ENCODE peak calls at places on chromosomes 1 and 21, in five cellular contexts. G is dorsolateral prefrontal cortex; H is CD8-positive, alpha-beta memory T cell; K is upper lobe of left lung; C is mammary epithelial cell. M is an unnamed sample.

GRCh38 chr1:45543599-45544417 is 6.8 kb upstream of the AKR1A1 start:
- DNase-seq in K (no peak), H (peak), C (no peak), G (peak), M (no peak)

GRCh38 chr1:185419718-185420117 is 102.7 kb upstream of the IVNS1ABP start:
- DNase-seq in K (no peak), H (no peak), G (no peak), C (no peak), M (no peak)

GRCh38 chr1:200373811-200374231 is 36.0 kb downstream of the ZNF281 start:
- DNase-seq in G (no peak), C (no peak), H (no peak), K (no peak), M (no peak)

GRCh38 chr1:23344987-23345472 is 946 bp upstream of the HNRNPR start:
- DNase-seq in K (no peak), C (no peak), G (no peak), H (no peak), M (no peak)

GRCh38 chr1:243264718-243265117 is 8.9 kb downstream of the SDCCAG8 start:
- DNase-seq in C (peak), H (no peak), G (no peak), K (no peak), M (no peak)

GRCh38 chr21:33109574-33110339 is 39.8 kb downstream of the OLIG1 start:
- DNase-seq in K (peak), G (no peak), H (no peak), C (peak), M (no peak)

GRCh38 chr1:246261641-246262040 is 245.4 kb downstream of the SMYD3 start:
- DNase-seq in G (no peak), H (no peak), C (no peak), K (no peak), M (no peak)

GRCh38 chr1:87279966-87280535 is 48.6 kb upstream of the LMO4 start:
- DNase-seq in H (no peak), K (no peak), C (no peak), G (no peak), M (no peak)

GRCh38 chr21:39182016-39182415 is 1.2 kb downstream of the PSMG1 start:
- DNase-seq in C (no peak), K (no peak), H (no peak), G (no peak), M (no peak)

GRCh38 chr1:44012411-44012810 is 18.9 kb downstream of the SLC6A9 start:
- DNase-seq in H (no peak), C (no peak), K (no peak), G (no peak), M (no peak)

GRCh38 chr1:203325418-203326091 is 20.2 kb downstream of the BTG2 start:
- DNase-seq in H (no peak), K (no peak), C (no peak), G (peak), M (no peak)

GRCh38 chr1:44359234-44359937 is 4.3 kb upstream of the ERI3 start:
- DNase-seq in K (no peak), G (no peak), C (peak), H (no peak), M (no peak)

GRCh38 chr1:33723251-33723650 is 140.6 kb upstream of the HMGB4 start:
- DNase-seq in H (no peak), K (no peak), G (no peak), C (no peak), M (no peak)

GRCh38 chr1:38043036-38043747 is 3.4 kb downstream of the POU3F1 start:
- DNase-seq in G (no peak), K (no peak), H (no peak), C (no peak), M (no peak)

GRCh38 chr1:103561612-103562395 is 9.6 kb upstream of the AMY2B start:
- DNase-seq in H (no peak), G (no peak), C (no peak), K (no peak), M (no peak)

GRCh38 chr1:223074901-223075300 is 68.1 kb downstream of the TLR5 start:
- DNase-seq in H (no peak), C (no peak), G (no peak), K (no peak), M (no peak)

GRCh38 chr1:3112526-3112925 is 43.5 kb downstream of the PRDM16 start:
- DNase-seq in C (no peak), G (no peak), K (peak), H (no peak), M (no peak)

GRCh38 chr21:29193907-29194306 is 63.5 kb downstream of the MAP3K7CL start:
- DNase-seq in G (no peak), C (no peak), K (no peak), H (no peak), M (no peak)

DNA sequence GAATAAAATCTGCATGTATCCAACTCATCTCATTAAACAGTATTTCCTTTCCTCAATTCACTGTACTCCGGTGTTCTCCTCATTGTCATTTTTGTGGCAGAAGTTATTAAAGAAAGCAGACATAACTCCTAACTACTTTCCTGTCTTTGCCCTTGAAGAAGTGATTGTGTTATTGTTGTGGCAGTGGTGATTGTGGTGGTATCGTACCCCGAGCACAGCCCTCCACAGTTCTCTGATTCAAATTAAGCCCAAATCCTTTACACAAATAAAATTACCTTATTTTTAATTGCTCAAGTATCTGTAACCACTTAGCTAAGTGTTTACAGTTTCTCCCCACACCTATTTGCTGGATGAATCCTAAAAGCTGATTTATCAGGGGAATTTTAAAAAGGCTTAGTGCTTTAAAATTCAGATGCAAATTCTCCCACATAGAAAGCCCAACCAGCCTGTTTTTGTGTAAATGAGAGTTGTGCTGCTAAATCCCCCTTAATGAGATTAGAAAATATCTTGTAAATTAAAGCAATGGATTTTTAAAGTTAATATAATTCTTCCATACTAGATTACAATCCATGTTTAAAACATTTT is 259.2 kb downstream of the NEGR1 start:
- DNase-seq in H (no peak), K (no peak), C (no peak), G (no peak), M (no peak)
- H3K27ac ChIP-seq in H (no peak), K (no peak), C (no peak), G (no peak), M (no peak)

GRCh38 chr1:205182930-205183329 is 28.6 kb downstream of the DSTYK start:
- DNase-seq in G (no peak), H (no peak), K (no peak), C (no peak), M (no peak)
- H3K27ac ChIP-seq in G (peak), H (no peak), K (no peak), C (no peak), M (no peak)

GRCh38 chr1:229661022-229661877 is 35.2 kb downstream of the URB2 start:
- DNase-seq in G (peak), C (peak), K (peak), H (peak), M (no peak)
- H3K27ac ChIP-seq in G (peak), C (no peak), K (no peak), H (no peak), M (no peak)

DNA sequence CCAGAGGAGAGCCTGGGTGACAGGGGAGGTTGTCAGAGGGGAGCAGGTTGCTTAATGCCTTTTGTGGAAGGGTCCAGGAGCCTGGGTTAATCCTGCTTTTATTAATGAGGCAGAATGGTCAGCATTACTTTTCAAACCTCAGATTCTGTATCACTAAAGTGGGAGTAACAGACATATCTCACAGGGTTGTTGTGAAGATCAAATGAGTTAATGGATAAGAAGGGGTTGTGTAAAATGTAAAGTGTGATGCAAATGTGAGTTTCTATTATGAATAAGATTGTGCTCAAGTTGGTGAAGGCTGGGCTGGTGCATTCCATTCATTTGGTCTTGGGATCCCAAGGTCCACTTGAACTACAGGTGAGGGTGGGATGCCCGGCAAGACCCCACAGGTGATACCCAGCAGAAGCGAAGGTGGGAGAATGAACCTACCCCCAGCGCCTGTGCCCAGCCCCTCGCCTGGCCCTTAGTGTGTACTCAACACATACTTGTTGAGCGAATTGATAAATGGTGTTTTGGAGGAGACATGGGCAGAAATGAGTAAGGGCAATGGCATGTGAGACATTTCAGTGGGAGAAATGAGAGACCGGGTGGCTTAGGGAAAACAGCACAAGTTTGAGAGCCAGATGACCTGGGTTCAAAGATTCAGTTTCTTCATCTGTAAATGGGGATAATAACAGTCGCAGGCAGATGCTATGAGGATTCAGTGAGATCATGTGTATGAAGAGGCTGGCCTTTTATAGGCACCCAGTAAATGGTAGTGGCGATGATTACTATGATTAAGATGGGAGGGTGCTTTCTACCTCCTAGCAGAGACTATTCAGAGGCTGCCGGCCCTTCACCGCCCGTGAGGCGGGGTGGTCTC is 6.2 kb downstream of the SLC26A9 start:
- DNase-seq in K (peak), C (peak), H (no peak), G (no peak), M (no peak)
- H3K27ac ChIP-seq in K (peak), C (no peak), H (no peak), G (no peak), M (no peak)

GRCh38 chr1:40257313-40257687 is 736 bp upstream of the ZMPSTE24 start:
- DNase-seq in C (no peak), K (no peak), G (no peak), H (no peak), M (no peak)

GRCh38 chr1:40258445-40258769 is 371 bp downstream of the ZMPSTE24 start:
- DNase-seq in C (no peak), K (no peak), G (no peak), H (no peak), M (no peak)

GRCh38 chr1:40255231-40255630 is 2.8 kb upstream of the ZMPSTE24 start:
- DNase-seq in G (no peak), C (no peak), H (no peak), K (no peak), M (no peak)

GRCh38 chr1:40257688-40258444 is at the start of gene ZMPSTE24:
- DNase-seq in K (peak), C (peak), G (peak), H (peak), M (peak)

GRCh38 chr1:40256401-40257084 is 1.5 kb upstream of the ZMPSTE24 start:
- DNase-seq in C (no peak), H (no peak), G (no peak), K (no peak), M (no peak)
- H3K27ac ChIP-seq in C (peak), H (peak), G (peak), K (peak), M (peak)

GRCh38 chr1:15762546-15762945 is 4.0 kb downstream of the FBLIM1 start:
- DNase-seq in H (no peak), C (no peak), G (no peak), K (no peak), M (no peak)
- H3K27ac ChIP-seq in H (no peak), C (no peak), G (no peak), K (no peak), M (peak)

GRCh38 chr1:212680691-212681090 is 18.9 kb downstream of the BATF3 start:
- DNase-seq in G (no peak), H (no peak), C (no peak), K (no peak), M (no peak)

GRCh38 chr1:212685429-212685828 is 14.2 kb downstream of the BATF3 start:
- DNase-seq in K (no peak), C (no peak), H (no peak), G (no peak), M (no peak)

GRCh38 chr1:212684076-212684475 is 15.6 kb downstream of the BATF3 start:
- DNase-seq in G (no peak), C (no peak), H (no peak), K (no peak), M (no peak)

GRCh38 chr1:212684511-212685090 is 15.0 kb downstream of the BATF3 start:
- DNase-seq in K (no peak), G (no peak), H (no peak), C (no peak), M (no peak)

GRCh38 chr1:212683357-212683722 is 16.3 kb downstream of the BATF3 start:
- DNase-seq in C (no peak), G (no peak), K (no peak), H (no peak), M (no peak)
- H3K27ac ChIP-seq in C (no peak), G (no peak), K (peak), H (no peak), M (no peak)

DNA sequence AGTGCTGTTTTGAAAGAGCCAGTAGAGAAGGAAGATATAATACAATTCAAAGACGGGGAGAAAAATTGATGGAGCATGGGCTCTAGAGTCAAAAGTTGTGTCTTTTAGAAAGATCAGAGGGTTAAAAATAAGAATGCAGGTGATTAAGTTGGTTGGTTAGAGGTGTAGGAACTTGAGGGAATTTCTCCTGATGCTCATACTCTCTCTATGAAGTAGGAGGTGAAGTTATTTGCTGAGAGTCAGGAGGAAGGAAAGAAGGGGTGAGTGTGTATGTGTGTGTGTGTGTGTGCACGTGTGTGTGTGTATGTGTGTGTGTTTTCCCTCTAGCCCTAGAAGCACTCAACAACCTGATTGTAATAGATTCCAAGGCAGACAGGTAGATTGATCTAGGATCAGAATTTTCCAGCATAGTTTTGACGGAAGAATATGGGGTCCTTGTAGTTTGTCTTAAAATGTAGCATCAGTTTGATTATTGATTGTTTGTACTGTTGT is 88.3 kb upstream of the MACF1 start:
- DNase-seq in G (no peak), H (no peak), K (no peak), C (peak), M (no peak)
- H3K27ac ChIP-seq in G (no peak), H (no peak), K (peak), C (peak), M (peak)

DNA sequence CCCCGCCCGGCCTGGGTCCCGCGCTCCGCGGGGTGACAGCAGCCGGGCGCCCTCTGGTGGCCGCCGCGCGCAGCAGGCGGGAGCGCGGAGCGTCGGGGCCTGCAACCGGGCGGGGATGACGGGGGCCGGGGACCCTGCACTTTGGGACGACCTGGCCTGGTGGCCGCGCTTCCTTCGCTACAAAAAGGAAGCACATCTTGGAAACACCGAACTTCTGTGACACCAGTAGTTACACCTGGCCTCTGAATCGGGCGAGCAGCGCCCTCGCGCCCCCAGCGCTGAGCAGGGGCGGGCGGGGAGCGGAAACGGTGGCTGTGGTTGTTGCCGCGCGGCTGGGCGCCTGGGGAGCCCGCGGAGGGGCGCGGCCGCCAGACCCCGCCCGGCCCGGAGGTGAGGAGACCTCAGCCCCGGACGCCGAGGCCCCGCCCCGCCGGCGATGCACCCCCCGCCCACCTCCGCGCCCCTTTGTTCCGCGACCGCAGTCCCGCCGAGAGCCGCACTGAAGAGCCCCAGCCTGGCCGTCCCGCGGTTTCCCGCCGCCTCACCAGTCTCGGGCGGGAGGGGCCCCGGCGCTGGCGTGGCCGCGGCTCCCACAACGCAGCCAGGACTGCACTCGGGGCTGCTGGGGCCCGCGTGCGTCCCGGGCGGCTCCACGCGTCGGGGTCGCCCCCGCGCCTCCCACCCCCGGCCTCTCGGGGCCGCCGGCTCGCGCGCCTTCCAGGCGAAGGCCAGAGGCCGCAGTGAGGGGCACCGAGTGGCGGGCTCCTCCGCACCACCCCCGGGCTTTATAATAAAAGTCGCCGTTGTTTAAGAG is 59.3 kb downstream of the H3-3A start:
- DNase-seq in H (peak), C (peak), G (no peak), K (peak), M (no peak)
- H3K27ac ChIP-seq in H (peak), C (peak), G (peak), K (peak), M (peak)